ENCODE peak calls at places on chromosome 4, in nine cellular contexts. O is IMR-90; L is stimulated activated CD4-positive, alpha-beta T cell treated with anti-CD3 and anti-CD28 coated beads, Interleukin-15, amount 100 ng/mL, for 24 hours; M is right cardiac atrium; P is activated gamma-delta T cell treated with Interleukin-2 at 50 U/mL for 16 hours; I is effector memory CD4-positive, alpha-beta T cell; S is SHP77; B is AG08395; R is HCEC 1CT. X is an unnamed sample.

GRCh38 chr4:4302001-4302400 is 11.9 kb downstream of the ZBTB49 start:
- DNase-seq in O (no peak), L (no peak), M (no peak), P (no peak), I (no peak), S (no peak), B (no peak), R (no peak), X (no peak)

GRCh38 chr4:128665514-128665913 is 144.0 kb upstream of the JADE1 start:
- DNase-seq in O (peak), L (no peak), M (no peak), P (no peak), I (no peak), S (no peak), B (no peak), R (no peak), X (no peak)

GRCh38 chr4:94691552-94691951 is 66.2 kb upstream of the BMPR1B start:
- DNase-seq in O (no peak), L (no peak), M (no peak), P (no peak), I (no peak), S (no peak), B (no peak), R (no peak), X (no peak)

GRCh38 chr4:24632011-24632410 is 47.7 kb upstream of the DHX15 start:
- DNase-seq in O (no peak), L (no peak), M (no peak), P (no peak), I (no peak), S (no peak), B (no peak), R (no peak), X (no peak)

GRCh38 chr4:25098964-25099843 is 61.0 kb downstream of the SEPSECS start:
- DNase-seq in O (peak), L (no peak), M (peak), P (no peak), I (no peak), S (no peak), B (peak), R (peak), X (peak)

GRCh38 chr4:80989921-80990544 is 40.5 kb upstream of the BMP3 start:
- DNase-seq in O (peak), L (no peak), M (no peak), P (peak), I (peak), S (peak), B (peak), R (peak), X (peak)

GRCh38 chr4:184386271-184386781 is 88.0 kb downstream of the IRF2 start:
- DNase-seq in O (no peak), L (no peak), M (no peak), P (no peak), I (no peak), S (no peak), B (no peak), R (no peak), X (no peak)

GRCh38 chr4:127370495-127371069 is 262.2 kb upstream of the INTU start:
- DNase-seq in O (peak), L (no peak), M (peak), P (no peak), I (no peak), S (no peak), B (no peak), R (no peak), X (no peak)

GRCh38 chr4:38866973-38867477 is 581 bp upstream of the FAM114A1 start:
- DNase-seq in O (no peak), L (no peak), M (no peak), P (no peak), I (no peak), S (no peak), B (no peak), R (no peak), X (no peak)

GRCh38 chr4:122156819-122157218 is 4.7 kb downstream of the BLTP1 start:
- DNase-seq in O (peak), L (no peak), M (no peak), P (no peak), I (no peak), S (no peak), B (no peak), R (no peak), X (no peak)

GRCh38 chr4:1582227-1582626 is 101.9 kb downstream of the FAM53A start:
- DNase-seq in O (no peak), L (no peak), M (peak), P (no peak), I (no peak), S (no peak), B (no peak), R (no peak), X (no peak)

GRCh38 chr4:186725422-186726149 is 1.9 kb upstream of the FAT1 start:
- DNase-seq in O (peak), L (peak), M (peak), P (no peak), I (no peak), S (no peak), B (peak), R (peak), X (peak)

GRCh38 chr4:38046735-38047487 is 86.7 kb downstream of the PTTG2 start:
- DNase-seq in O (peak), L (no peak), M (no peak), P (no peak), I (no peak), S (no peak), B (no peak), R (peak), X (no peak)

GRCh38 chr4:114108869-114109268 is 129.4 kb upstream of the ARSJ start:
- DNase-seq in O (peak), L (no peak), M (no peak), P (no peak), I (no peak), S (no peak), B (peak), R (peak), X (no peak)

GRCh38 chr4:8341691-8342090 is 72.1 kb downstream of the HTRA3 start:
- DNase-seq in O (no peak), L (no peak), M (no peak), P (no peak), I (no peak), S (no peak), B (no peak), R (no peak), X (no peak)

GRCh38 chr4:7620814-7621176 is 186.1 kb upstream of the PSAPL1 start:
- DNase-seq in O (no peak), L (no peak), M (no peak), P (no peak), I (no peak), S (no peak), B (no peak), R (no peak), X (no peak)